ENCODE peak calls at places on chromosomes 13 and 19, in seven cellular contexts. V is stimulated activated CD4-positive, alpha-beta T cell treated with anti-CD3 and anti-CD28 coated beads, Interleukin-2, amount 100 ng/mL, for 48 hours; M is T-helper 2 cell; O is esophagus squamous epithelium; S is AG04450; A is HCT116; U is activated gamma-delta T cell treated with Interleukin-2 at 50 U/mL for 16 hours. I is an unnamed sample.

GRCh38 chr13:50425772-50426171 is 410.5 kb downstream of the KCNRG start:
- DNase-seq in V (no peak), M (no peak), O (no peak), S (no peak), A (no peak), U (no peak), I (no peak)

GRCh38 chr13:49814551-49815270 is 22.2 kb upstream of the KPNA3 start:
- DNase-seq in V (no peak), M (no peak), O (no peak), S (no peak), A (no peak), U (no peak), I (no peak)

GRCh38 chr19:19647037-19647835 is 3.8 kb upstream of the GMIP start:
- DNase-seq in V (no peak), M (no peak), O (no peak), S (no peak), A (no peak), U (no peak), I (no peak)

GRCh38 chr19:46181386-46181774 is 33.3 kb downstream of the IGFL2 start:
- DNase-seq in V (no peak), M (no peak), O (no peak), S (no peak), A (no peak), U (no peak), I (no peak)

GRCh38 chr13:83752141-83752540 is 130.1 kb downstream of the SLITRK1 start:
- DNase-seq in V (no peak), M (no peak), O (no peak), S (no peak), A (no peak), U (no peak), I (no peak)

GRCh38 chr19:33487901-33488817 is 33.4 kb downstream of the PEPD start:
- DNase-seq in V (no peak), M (no peak), O (no peak), S (no peak), A (no peak), U (no peak), I (no peak)

GRCh38 chr19:43802216-43802951 is at the start of gene LYPD5:
- DNase-seq in V (no peak), M (no peak), O (no peak), S (no peak), A (no peak), U (no peak), I (no peak)

GRCh38 chr19:7868671-7869452 is 5.3 kb downstream of the PRR36 start:
- DNase-seq in V (peak; percentile 80), M (peak; percentile 84), O (no peak), S (no peak), A (peak; percentile 92), U (peak; percentile 81), I (no peak)

GRCh38 chr19:7478173-7478842 is 10.5 kb downstream of the PEX11G start:
- DNase-seq in V (no peak), M (no peak), O (no peak), S (no peak), A (no peak), U (no peak), I (no peak)

GRCh38 chr19:19140476-19140875 is 2.2 kb upstream of the TMEM161A start:
- DNase-seq in V (no peak), M (no peak), O (no peak), S (no peak), A (no peak), U (no peak), I (no peak)

GRCh38 chr19:40689339-40690049 is 957 bp downstream of the NUMBL start:
- DNase-seq in V (no peak), M (no peak), O (no peak), S (no peak), A (no peak), U (no peak), I (no peak)

GRCh38 chr13:52794589-52794988 is 53.9 kb downstream of the PCDH8 start:
- DNase-seq in V (no peak), M (no peak), O (no peak), S (no peak), A (no peak), U (no peak), I (no peak)

GRCh38 chr13:63942372-63942771 is 2526.7 kb upstream of the PCDH20 start:
- DNase-seq in V (no peak), M (no peak), O (no peak), S (no peak), A (no peak), U (no peak), I (no peak)

GRCh38 chr19:48698046-48698445 is 2.3 kb downstream of the FUT2 start:
- DNase-seq in V (no peak), M (no peak), O (no peak), S (no peak), A (no peak), U (no peak), I (no peak)

GRCh38 chr13:112781881-112782361 is 92.1 kb downstream of the ATP11A start:
- DNase-seq in V (no peak), M (no peak), O (no peak), S (no peak), A (no peak), U (no peak), I (no peak)

GRCh38 chr13:114132419-114133121 is at the start of gene RASA3:
- DNase-seq in V (peak; percentile 52), M (peak; percentile 62), O (no peak), S (no peak), A (peak; percentile 38), U (peak; percentile 64), I (peak; percentile 56)

GRCh38 chr13:28805193-28805819 is 14.8 kb upstream of the MTUS2 start:
- DNase-seq in V (peak; percentile 64), M (no peak), O (no peak), S (no peak), A (no peak), U (no peak), I (no peak)

GRCh38 chr13:44116562-44117315 is 237.0 kb downstream of the LACC1 start:
- DNase-seq in V (no peak), M (no peak), O (no peak), S (no peak), A (no peak), U (no peak), I (no peak)

GRCh38 chr13:21326155-21327030 is 132.7 kb downstream of the ZDHHC20 start:
- DNase-seq in V (peak; percentile 18), M (no peak), O (no peak), S (peak; percentile 7), A (no peak), U (no peak), I (no peak)

GRCh38 chr19:7575426-7576040 is 20.1 kb upstream of the CAMSAP3 start:
- DNase-seq in V (no peak), M (no peak), O (no peak), S (no peak), A (peak; percentile 66), U (no peak), I (no peak)

GRCh38 chr13:53782400-53783030 is 753.9 kb downstream of the OLFM4 start:
- DNase-seq in V (peak; percentile 0), M (no peak), O (no peak), S (no peak), A (no peak), U (no peak), I (peak; percentile 72)

GRCh38 chr13:88042489-88042888 is 371.3 kb downstream of the SLITRK5 start:
- DNase-seq in V (no peak), M (no peak), O (no peak), S (no peak), A (no peak), U (no peak), I (no peak)

GRCh38 chr13:113203507-113204377 is 4.7 kb downstream of the PCID2 start:
- DNase-seq in V (no peak), M (no peak), O (no peak), S (no peak), A (no peak), U (no peak), I (no peak)

GRCh38 chr19:58356236-58356970 is 3.1 kb upstream of the A1BG start:
- DNase-seq in V (peak; percentile 29), M (peak; percentile 27), O (no peak), S (no peak), A (no peak), U (peak; percentile 34), I (no peak)

GRCh38 chr13:102344410-102344809 is 57.4 kb downstream of the FGF14 start:
- DNase-seq in V (no peak), M (no peak), O (no peak), S (no peak), A (no peak), U (no peak), I (no peak)

GRCh38 chr13:38895075-38895474 is 95.6 kb downstream of the STOML3 start:
- DNase-seq in V (no peak), M (no peak), O (no peak), S (no peak), A (no peak), U (no peak), I (no peak)

GRCh38 chr19:1416014-1416841 is 8.8 kb downstream of the DAZAP1 start:
- DNase-seq in V (no peak), M (no peak), O (no peak), S (no peak), A (no peak), U (no peak), I (no peak)

GRCh38 chr19:38736413-38737280 is 7.6 kb downstream of the CAPN12 start:
- DNase-seq in V (peak; percentile 70), M (peak; percentile 28), O (no peak), S (no peak), A (peak; percentile 48), U (peak; percentile 50), I (peak; percentile 33)

GRCh38 chr19:46903458-46903857 is 42.7 kb downstream of the ARHGAP35 start:
- DNase-seq in V (no peak), M (no peak), O (no peak), S (no peak), A (no peak), U (no peak), I (no peak)

GRCh38 chr19:3723883-3724282 is 15.7 kb downstream of the TJP3 start:
- DNase-seq in V (no peak), M (no peak), O (no peak), S (no peak), A (no peak), U (no peak), I (no peak)

GRCh38 chr19:35641515-35642151 is at the start of gene ETV2:
- DNase-seq in V (peak; percentile 27), M (peak; percentile 44), O (no peak), S (no peak), A (no peak), U (peak; percentile 46), I (no peak)

GRCh38 chr13:44044544-44045178 is 165.0 kb downstream of the LACC1 start:
- DNase-seq in V (no peak), M (no peak), O (no peak), S (no peak), A (no peak), U (no peak), I (no peak)